ENCODE peak calls at places on chromosomes 13 and 19, in ten cellular contexts. X, F, L, I, R, W, D, Z, Q and K are unnamed samples.

GRCh38 chr13:65744761-65745160 is 1485.4 kb downstream of the PCDH9 start:
- DNase-seq in I (no peak), R (no peak), W (no peak), D (peak), X (no peak), F (no peak), Z (no peak), L (no peak), Q (no peak), K (no peak)

GRCh38 chr13:36282818-36283432 is 14.7 kb downstream of the CCDC169 start:
- DNase-seq in Z (no peak), I (no peak), X (peak), R (no peak), Q (no peak), F (no peak), L (no peak), D (peak), W (no peak), K (no peak)

GRCh38 chr13:100176781-100177389 is 88.0 kb downstream of the PCCA start:
- DNase-seq in X (peak), Q (no peak), I (no peak), L (no peak), Z (no peak), F (peak), W (peak), D (peak), R (no peak), K (peak)

GRCh38 chr13:76812971-76813691 is 73.1 kb downstream of the KCTD12 start:
- DNase-seq in R (no peak), D (no peak), X (no peak), Z (no peak), F (no peak), W (no peak), I (no peak), Q (no peak), L (no peak), K (no peak)

GRCh38 chr13:98476106-98476505 is 100.8 kb downstream of the STK24 start:
- DNase-seq in Q (no peak), D (no peak), R (peak), L (no peak), F (no peak), X (no peak), W (no peak), I (no peak), Z (peak), K (no peak)

GRCh38 chr13:26280295-26280694 is 26.4 kb downstream of the CDK8 start:
- DNase-seq in Q (no peak), X (no peak), I (no peak), W (no peak), R (no peak), F (peak), D (peak), Z (no peak), L (no peak), K (peak)

GRCh38 chr13:48500652-48501197 is 32.2 kb downstream of the RCBTB2 start:
- DNase-seq in L (no peak), D (peak), Q (peak), F (peak), X (no peak), Z (no peak), R (no peak), W (no peak), I (no peak), K (peak)

GRCh38 chr19:46579286-46579944 is 21.7 kb upstream of the CALM3 start:
- DNase-seq in X (no peak), I (no peak), D (no peak), Q (no peak), F (no peak), W (no peak), Z (no peak), L (no peak), R (peak), K (no peak)

GRCh38 chr19:50003810-50004419 is 21.3 kb downstream of the VRK3 start:
- DNase-seq in W (no peak), I (no peak), D (peak), F (peak), X (no peak), Z (peak), R (peak), L (no peak), Q (no peak), K (peak)

GRCh38 chr13:76741624-76742023 is 144.6 kb downstream of the KCTD12 start:
- DNase-seq in R (no peak), F (no peak), Q (no peak), W (no peak), L (no peak), I (no peak), Z (no peak), D (peak), X (no peak), K (no peak)

GRCh38 chr19:13172335-13173128 is 22.3 kb downstream of the IER2 start:
- DNase-seq in Z (peak), X (no peak), F (peak), L (no peak), W (peak), I (no peak), D (peak), R (peak), Q (no peak), K (no peak)

GRCh38 chr19:2410023-2410422 is 17.4 kb downstream of the TIMM13 start:
- DNase-seq in L (no peak), Q (no peak), D (no peak), I (no peak), Z (no peak), R (no peak), W (no peak), F (no peak), X (no peak), K (no peak)

GRCh38 chr13:26503826-26504594 is 53.5 kb upstream of the WASF3 start:
- DNase-seq in L (no peak), I (no peak), D (no peak), W (no peak), F (no peak), R (no peak), X (no peak), Z (no peak), Q (no peak), K (no peak)

GRCh38 chr13:50892162-50892944 is 17.2 kb upstream of the RNASEH2B start:
- DNase-seq in D (no peak), I (no peak), X (no peak), R (peak), F (no peak), Q (no peak), W (no peak), L (no peak), Z (no peak), K (no peak)

GRCh38 chr19:19911150-19911549 is 10.4 kb downstream of the ZNF93 start:
- DNase-seq in I (no peak), F (peak), D (peak), X (no peak), R (no peak), Q (no peak), L (no peak), W (no peak), Z (no peak), K (no peak)

GRCh38 chr19:6100284-6100915 is 9.9 kb downstream of the RFX2 start:
- DNase-seq in W (no peak), D (no peak), Z (no peak), F (no peak), X (no peak), R (peak), I (no peak), L (no peak), Q (no peak), K (no peak)

GRCh38 chr19:926595-927043 is 784 bp downstream of the ARID3A start:
- DNase-seq in D (no peak), Q (no peak), Z (no peak), I (no peak), L (no peak), X (no peak), R (peak), F (peak), W (no peak), K (no peak)

GRCh38 chr13:108034909-108035308 is 180.4 kb downstream of the LIG4 start:
- DNase-seq in W (no peak), X (no peak), I (no peak), D (no peak), Q (no peak), R (no peak), F (no peak), L (no peak), Z (no peak), K (no peak)

GRCh38 chr13:113916330-113916815 is 52.5 kb upstream of the GAS6 start:
- DNase-seq in R (no peak), X (no peak), F (no peak), Z (no peak), W (no peak), D (peak), I (no peak), L (no peak), Q (no peak), K (peak)

GRCh38 chr19:15836595-15837398 is 21.3 kb upstream of the OR10H1 start:
- DNase-seq in F (peak), I (peak), L (no peak), Z (peak), D (peak), R (peak), W (peak), X (peak), Q (peak), K (peak)

GRCh38 chr13:50720856-50721663 is 122.4 kb downstream of the DLEU7 start:
- DNase-seq in X (no peak), L (no peak), Z (no peak), W (no peak), R (no peak), I (no peak), Q (no peak), D (no peak), F (no peak), K (no peak)

GRCh38 chr19:48608798-48609263 is 2.3 kb downstream of the SPACA4 start:
- DNase-seq in D (no peak), F (peak), L (no peak), Z (no peak), I (no peak), Q (peak), X (peak), W (peak), R (no peak), K (no peak)

GRCh38 chr13:41614671-41615519 is 157.5 kb downstream of the RGCC start:
- DNase-seq in Q (no peak), X (no peak), I (no peak), L (no peak), F (no peak), D (peak), R (no peak), Z (no peak), W (no peak), K (no peak)

GRCh38 chr19:52492991-52493470 is 34.4 kb upstream of the ZNF808 start:
- DNase-seq in X (no peak), F (no peak), D (no peak), W (no peak), R (peak), Q (no peak), Z (no peak), I (no peak), L (peak), K (no peak)

GRCh38 chr13:60959427-60959826 is 456.2 kb downstream of the PCDH20 start:
- DNase-seq in Q (no peak), L (no peak), F (no peak), Z (no peak), W (no peak), X (no peak), I (no peak), D (no peak), R (no peak), K (peak)

GRCh38 chr19:48918801-48919247 is 14.7 kb upstream of the DHDH start:
- DNase-seq in F (no peak), R (peak), D (no peak), X (no peak), Z (no peak), W (peak), L (no peak), I (no peak), Q (no peak), K (no peak)

GRCh38 chr13:37457594-37457993 is 141.0 kb downstream of the POSTN start:
- DNase-seq in L (no peak), Z (no peak), D (peak), I (no peak), W (no peak), Q (no peak), R (no peak), X (no peak), F (no peak), K (peak)

GRCh38 chr13:18714889-18715288 is 466.7 kb downstream of the TUBA3C start:
- DNase-seq in W (no peak), X (no peak), I (no peak), R (no peak), L (no peak), D (no peak), Q (no peak), Z (no peak), F (no peak), K (no peak)

GRCh38 chr13:37708101-37708500 is 109.5 kb upstream of the POSTN start:
- DNase-seq in X (no peak), L (no peak), F (no peak), W (no peak), R (no peak), D (no peak), Q (no peak), Z (no peak), I (no peak), K (no peak)

GRCh38 chr19:4744451-4745170 is 21.0 kb upstream of the DPP9 start:
- DNase-seq in F (peak), W (no peak), Q (no peak), L (no peak), R (no peak), I (peak), Z (no peak), X (no peak), D (peak), K (peak)

GRCh38 chr13:95677564-95678386 is 836 bp downstream of the DNAJC3 start:
- DNase-seq in R (peak), I (no peak), F (no peak), X (no peak), L (no peak), Z (no peak), D (peak), Q (no peak), W (no peak), K (peak)

GRCh38 chr19:6030214-6030507 is 52.2 kb upstream of the RANBP3 start:
- DNase-seq in L (no peak), I (no peak), F (peak), R (no peak), D (peak), W (no peak), Z (no peak), Q (no peak), X (no peak), K (peak)

GRCh38 chr19:55495646-55496349 is 7.6 kb downstream of the SSC5D start:
- DNase-seq in W (no peak), Z (no peak), Q (no peak), I (no peak), X (no peak), L (no peak), F (no peak), R (no peak), D (no peak), K (no peak)

GRCh38 chr19:15419413-15420025 is 731 bp upstream of the AKAP8L start:
- DNase-seq in Z (no peak), D (no peak), W (no peak), Q (no peak), L (no peak), X (no peak), R (no peak), I (no peak), F (no peak), K (no peak)